ENCODE peak calls at places on chromosome 20, in five cellular contexts. R is OCI-LY7, F is body of pancreas, Q is sigmoid colon, X is RWPE2. O is an unnamed sample.

GRCh38 chr20:57600324-57601210 is 19.7 kb downstream of the ZBP1 start:
- DNase-seq in Q (no peak), R (no peak), X (no peak), F (no peak), O (no peak)

GRCh38 chr20:19071902-19072498 is 140.4 kb upstream of the SLC24A3 start:
- DNase-seq in F (no peak), R (no peak), X (no peak), Q (no peak), O (no peak)

GRCh38 chr20:39643292-39643691 is 681.1 kb downstream of the DHX35 start:
- DNase-seq in X (no peak), F (no peak), R (no peak), Q (no peak), O (no peak)

GRCh38 chr20:10635476-10636208 is 38.2 kb downstream of the JAG1 start:
- DNase-seq in F (no peak), Q (no peak), X (no peak), R (no peak), O (no peak)

GRCh38 chr20:380763-381580 is 412 bp downstream of the TRIB3 start:
- DNase-seq in X (peak), F (peak), Q (peak), R (peak), O (no peak)

GRCh38 chr20:64108731-64109389 is 1.5 kb upstream of the NPBWR2 start:
- DNase-seq in X (peak), R (no peak), F (no peak), Q (peak), O (no peak)

GRCh38 chr20:32823078-32823477 is 3.3 kb downstream of the MAPRE1 start:
- DNase-seq in F (no peak), R (no peak), X (no peak), Q (no peak), O (no peak)

GRCh38 chr20:17504898-17505663 is 26.1 kb downstream of the BFSP1 start:
- DNase-seq in X (no peak), F (peak), Q (peak), R (peak), O (peak)

GRCh38 chr20:23350855-23351838 is 556 bp downstream of the NXT1 start:
- DNase-seq in F (peak), X (no peak), Q (peak), R (peak), O (no peak)

GRCh38 chr20:32067234-32067821 is 15.3 kb downstream of the HCK start:
- DNase-seq in F (no peak), Q (no peak), X (peak), R (peak), O (peak)

GRCh38 chr20:18001131-18001921 is 32.5 kb downstream of the MGME1 start:
- DNase-seq in F (peak), R (no peak), X (peak), Q (peak), O (peak)

GRCh38 chr20:15144911-15145310 is 807.5 kb upstream of the FLRT3 start:
- DNase-seq in R (no peak), Q (no peak), F (peak), X (no peak), O (no peak)

GRCh38 chr20:63023071-63023835 is 16.5 kb upstream of the BHLHE23 start:
- DNase-seq in F (no peak), Q (no peak), R (no peak), X (peak), O (no peak)

GRCh38 chr20:62787329-62787728 is 8.9 kb upstream of the MRGBP start:
- DNase-seq in X (no peak), R (no peak), Q (no peak), F (no peak), O (no peak)

GRCh38 chr20:2859330-2860121 is 13.8 kb upstream of the PTPRA start:
- DNase-seq in R (no peak), X (no peak), Q (no peak), F (no peak), O (peak)

GRCh38 chr20:16005612-16006493 is 567.4 kb downstream of the KIF16B start:
- DNase-seq in R (no peak), Q (no peak), X (no peak), F (no peak), O (no peak)

GRCh38 chr20:64226686-64227576 is 28.6 kb upstream of the PCMTD2 start:
- DNase-seq in R (no peak), Q (no peak), F (no peak), X (peak), O (no peak)

GRCh38 chr20:17883592-17884317 is 84.8 kb downstream of the SNX5 start:
- DNase-seq in F (no peak), Q (peak), R (no peak), X (no peak), O (no peak)

GRCh38 chr20:61500791-61501321 is 248.8 kb downstream of the CDH4 start:
- DNase-seq in X (peak), R (no peak), F (no peak), Q (no peak), O (no peak)

GRCh38 chr20:31693987-31694661 is 28.5 kb downstream of the BCL2L1 start:
- DNase-seq in X (no peak), F (no peak), R (no peak), Q (no peak), O (no peak)

GRCh38 chr20:35451295-35451694 is 4.1 kb upstream of the CEP250 start:
- DNase-seq in X (peak), Q (no peak), F (no peak), R (no peak), O (peak)

GRCh38 chr20:33233129-33233774 is 2.5 kb upstream of the BPIFA1 start:
- DNase-seq in Q (no peak), X (peak), R (no peak), F (no peak), O (no peak)

GRCh38 chr20:26216025-26216424 is 519.4 kb upstream of the ZNF337 start:
- DNase-seq in Q (no peak), F (no peak), X (no peak), R (no peak), O (no peak)

GRCh38 chr20:25117961-25118360 is 36.0 kb upstream of the VSX1 start:
- DNase-seq in F (no peak), R (no peak), Q (no peak), X (no peak), O (no peak)

GRCh38 chr20:17633850-17634500 is 48.1 kb downstream of the RRBP1 start:
- DNase-seq in X (no peak), F (no peak), Q (no peak), R (no peak), O (no peak)

GRCh38 chr20:1174787-1175186 is 10.0 kb downstream of the TMEM74B start:
- DNase-seq in Q (no peak), F (no peak), R (no peak), X (no peak), O (no peak)

GRCh38 chr20:25014816-25015215 is 22.3 kb upstream of the APMAP start:
- DNase-seq in F (peak), X (peak), R (no peak), Q (peak), O (no peak)

GRCh38 chr20:43262341-43262740 is 72.6 kb upstream of the PTPRT start:
- DNase-seq in X (no peak), F (no peak), R (no peak), Q (no peak), O (no peak)

GRCh38 chr20:1818247-1818840 is 76.9 kb upstream of the SIRPA start:
- DNase-seq in F (no peak), R (no peak), X (no peak), Q (no peak), O (no peak)

GRCh38 chr20:64159711-64160110 is 4.5 kb upstream of the MYT1 start:
- DNase-seq in Q (no peak), X (no peak), R (no peak), F (no peak), O (no peak)

GRCh38 chr20:19026121-19026878 is 186.1 kb upstream of the SLC24A3 start:
- DNase-seq in X (no peak), F (no peak), R (no peak), Q (peak), O (no peak)

GRCh38 chr20:58851221-58851968 is 693 bp upstream of the GNAS-AS1 start:
- DNase-seq in F (no peak), Q (no peak), R (no peak), X (no peak), O (no peak)

GRCh38 chr20:19735446-19735845 is 22.6 kb upstream of the RIN2 start:
- DNase-seq in R (no peak), X (peak), F (no peak), Q (peak), O (no peak)

GRCh38 chr20:14432597-14432996 is 95.2 kb upstream of the FLRT3 start:
- DNase-seq in Q (no peak), F (no peak), R (no peak), X (no peak), O (no peak)

GRCh38 chr20:38730989-38731737 is 6.9 kb downstream of the SLC32A1 start:
- DNase-seq in X (peak), F (peak), Q (peak), R (peak), O (no peak)

GRCh38 chr20:29497261-29497671 is 1760.2 kb upstream of the DEFB115 start:
- DNase-seq in R (no peak), X (peak), Q (no peak), F (no peak), O (peak)

GRCh38 chr20:34302312-34302722 is 838 bp downstream of the AHCY start:
- DNase-seq in Q (no peak), F (no peak), X (no peak), R (no peak), O (no peak)
- TF ChIP-seq CTCF in Q (no peak), F (no peak), X (peak), R (peak), O (no peak)

GRCh38 chr20:6071162-6071695 is 17.4 kb upstream of the LRRN4 start:
- DNase-seq in F (no peak), R (no peak), Q (no peak), X (no peak), O (no peak)
- H3K4me3 ChIP-seq in F (no peak), R (no peak), Q (no peak), X (no peak), O (no peak)

GRCh38 chr20:48538058-48538825 is 289.6 kb downstream of the PREX1 start:
- DNase-seq in X (peak), R (no peak), F (peak), Q (no peak), O (no peak)

GRCh38 chr20:48531505-48531904 is 296.3 kb downstream of the PREX1 start:
- DNase-seq in R (no peak), X (no peak), Q (no peak), F (no peak), O (no peak)

GRCh38 chr20:48538856-48539255 is 288.9 kb downstream of the PREX1 start:
- DNase-seq in F (no peak), X (no peak), R (no peak), Q (no peak), O (no peak)

GRCh38 chr20:48536206-48536605 is 291.6 kb downstream of the PREX1 start:
- DNase-seq in Q (peak), F (no peak), X (no peak), R (no peak), O (no peak)

GRCh38 chr20:48535556-48535955 is 292.2 kb downstream of the PREX1 start:
- DNase-seq in R (no peak), Q (peak), X (peak), F (no peak), O (no peak)
- TF ChIP-seq CTCF in R (no peak), Q (no peak), X (no peak), F (no peak), O (no peak)

GRCh38 chr20:45850926-45851325 is 6.3 kb downstream of the ACOT8 start:
- DNase-seq in X (no peak), F (no peak), Q (no peak), R (no peak), O (no peak)

GRCh38 chr20:45850238-45850637 is 7.0 kb downstream of the ACOT8 start:
- DNase-seq in Q (no peak), R (no peak), F (no peak), X (no peak), O (no peak)

GRCh38 chr20:45851501-45851900 is 5.7 kb downstream of the ACOT8 start:
- DNase-seq in Q (no peak), X (no peak), F (no peak), R (no peak), O (no peak)

GRCh38 chr20:45857114-45857835 is at the start of the genes ACOT8 and ZSWIM3:
- DNase-seq in Q (peak), X (peak), F (peak), R (peak), O (peak)

DNA sequence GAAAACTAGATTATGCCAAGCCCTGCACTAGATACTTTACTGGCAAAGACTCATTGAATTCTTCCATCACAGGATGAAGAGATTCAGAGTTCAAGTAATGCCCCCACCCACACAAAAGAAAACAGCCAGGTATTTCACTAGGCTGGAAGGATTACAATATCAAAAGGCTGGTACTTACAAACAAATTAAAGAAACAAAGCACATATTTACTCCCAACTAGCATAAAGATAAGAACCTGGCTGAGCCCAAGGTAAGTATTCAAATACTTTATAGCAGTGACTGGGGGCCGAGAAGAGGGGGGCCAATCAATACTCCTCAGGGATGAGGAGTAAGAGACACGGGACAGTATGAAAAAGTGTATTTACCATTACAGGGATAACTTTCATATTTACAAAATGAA is 3.7 kb downstream of the ACOT8 start:
- DNase-seq in Q (no peak), R (no peak), X (no peak), F (no peak), O (no peak)
- H3K4me3 ChIP-seq in Q (no peak), R (no peak), X (no peak), F (no peak), O (no peak)

DNA sequence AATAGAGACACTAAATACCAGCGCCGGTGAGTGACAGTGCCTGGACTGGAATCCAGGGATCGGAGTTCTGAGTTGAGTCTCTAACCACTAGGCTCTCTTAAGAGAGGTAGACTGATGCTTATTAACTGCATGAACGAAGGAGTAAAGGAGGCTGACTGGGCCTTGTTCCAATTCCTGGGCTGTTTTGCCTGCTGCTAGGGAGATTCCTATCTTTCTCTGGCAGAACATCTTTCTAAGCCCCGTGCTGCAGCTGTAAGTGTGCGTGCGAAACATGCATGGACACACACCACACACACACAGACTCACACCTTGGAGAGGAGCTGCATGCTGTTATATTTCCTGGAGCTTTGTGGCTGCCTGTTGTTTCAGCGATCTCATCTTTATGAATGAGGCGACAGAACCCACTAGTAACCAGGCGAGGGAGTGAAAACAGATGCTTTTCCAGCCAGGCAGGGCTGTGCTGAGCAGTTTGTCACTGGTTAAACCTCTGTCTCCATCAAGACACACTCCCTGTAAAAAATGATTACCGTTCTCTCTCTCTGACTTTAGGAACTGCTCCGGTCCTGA is 157.3 kb upstream of the ZNF217 start:
- DNase-seq in R (peak), F (no peak), Q (peak), X (peak), O (peak)
- TF ChIP-seq CTCF in R (no peak), F (no peak), Q (no peak), X (no peak), O (no peak)

GRCh38 chr20:36786246-36786645 is 12.7 kb upstream of the DSN1 start:
- DNase-seq in R (no peak), Q (no peak), X (no peak), F (no peak), O (no peak)

GRCh38 chr20:36784116-36784515 is 10.6 kb upstream of the DSN1 start:
- DNase-seq in F (no peak), X (no peak), R (no peak), Q (no peak), O (no peak)

GRCh38 chr20:36786663-36787062 is 13.1 kb upstream of the DSN1 start:
- DNase-seq in F (no peak), X (no peak), R (no peak), Q (no peak), O (no peak)

GRCh38 chr20:36784900-36785299 is 11.3 kb upstream of the DSN1 start:
- DNase-seq in R (no peak), Q (peak), F (no peak), X (no peak), O (no peak)

DNA sequence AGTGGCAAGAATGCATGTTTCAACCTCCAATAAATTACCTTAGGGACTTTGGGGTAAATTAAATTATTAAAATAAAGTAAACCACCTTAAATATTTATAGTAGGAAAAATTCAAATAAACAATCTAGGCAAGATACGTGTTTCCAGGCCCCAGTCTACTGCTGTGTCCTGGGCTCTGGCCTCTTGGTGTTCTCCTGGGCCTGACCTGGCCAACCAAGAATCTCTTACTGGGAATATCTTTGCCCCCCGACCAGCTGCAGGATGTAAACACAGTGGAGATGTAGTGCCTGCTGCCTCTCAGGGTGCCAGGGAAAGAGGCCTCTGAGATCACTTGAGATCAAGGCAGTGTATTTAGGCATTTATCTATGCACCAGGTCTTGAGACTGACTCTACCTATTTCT is 11.7 kb upstream of the DSN1 start:
- DNase-seq in R (no peak), Q (no peak), X (no peak), F (no peak), O (no peak)
- H3K4me3 ChIP-seq in R (no peak), Q (no peak), X (no peak), F (no peak), O (no peak)

GRCh38 chr20:44271915-44272663 is 25.0 kb downstream of the GDAP1L1 start:
- DNase-seq in X (no peak), F (no peak), R (no peak), Q (no peak), O (no peak)
- TF ChIP-seq CTCF in X (no peak), F (no peak), R (peak), Q (no peak), O (no peak)

GRCh38 chr20:37364013-37364926 is 18.3 kb downstream of the SRC start:
- DNase-seq in F (no peak), Q (peak), R (no peak), X (peak), O (no peak)

GRCh38 chr20:37363221-37364012 is 17.5 kb downstream of the SRC start:
- DNase-seq in R (no peak), F (no peak), Q (peak), X (peak), O (no peak)

GRCh38 chr20:37366749-37367148 is 20.8 kb downstream of the SRC start:
- DNase-seq in X (no peak), Q (no peak), F (no peak), R (no peak), O (no peak)

GRCh38 chr20:37364927-37365272 is 19.0 kb downstream of the SRC start:
- DNase-seq in X (peak), Q (peak), R (peak), F (no peak), O (no peak)

GRCh38 chr20:37365760-37366638 is 20.1 kb downstream of the SRC start:
- DNase-seq in X (no peak), Q (peak), F (no peak), R (peak), O (no peak)
- H3K4me3 ChIP-seq in X (no peak), Q (no peak), F (no peak), R (no peak), O (no peak)

GRCh38 chr20:46715292-46715756 is 5.9 kb downstream of the SLC2A10 start:
- DNase-seq in Q (peak), X (peak), R (no peak), F (no peak), O (peak)
- TF ChIP-seq CTCF in Q (no peak), X (peak), R (no peak), F (no peak), O (peak)

DNA sequence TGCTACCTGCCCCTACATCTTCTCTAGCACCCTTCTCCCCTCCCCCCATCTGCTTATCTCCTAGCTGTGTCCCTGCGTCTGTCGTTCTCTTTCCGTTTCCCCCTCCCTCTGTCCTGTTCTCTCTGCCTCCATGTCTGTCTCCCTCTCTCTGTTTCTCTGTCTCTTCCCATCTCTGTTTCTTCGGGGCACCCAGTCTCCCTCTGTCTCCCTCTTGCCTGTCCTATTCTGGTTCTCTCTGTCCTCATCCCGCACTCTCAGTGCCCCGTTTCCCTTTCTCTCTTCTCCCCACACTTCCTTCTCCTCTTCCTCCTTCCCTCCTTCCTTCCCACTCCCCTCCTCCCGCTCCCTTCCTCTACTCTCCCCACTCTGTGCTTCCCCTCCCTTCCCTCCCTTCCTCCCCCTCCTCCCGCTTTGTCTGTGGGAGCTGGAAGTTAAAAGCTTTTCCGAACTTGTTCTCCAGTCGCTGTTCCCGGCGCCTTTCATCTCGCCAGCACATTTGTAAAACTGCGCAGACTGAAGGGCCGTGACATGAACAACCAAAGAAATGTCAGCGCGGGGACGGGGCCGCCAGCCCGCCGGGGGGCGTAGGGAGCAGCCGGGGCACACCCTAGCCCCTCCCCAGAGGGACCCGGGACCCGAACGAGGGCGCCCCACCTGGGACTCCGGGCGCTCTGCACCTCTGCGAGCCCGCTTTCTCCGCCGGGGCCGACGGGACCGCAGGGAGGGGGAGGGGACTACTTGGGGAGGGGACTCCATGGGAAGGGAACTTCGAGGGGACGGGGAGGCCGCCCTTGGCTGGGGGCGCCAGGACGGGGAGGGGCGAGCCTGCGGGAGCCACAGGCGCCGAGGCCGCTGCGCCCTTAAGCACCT is 4.0 kb upstream of the CDH22 start:
- DNase-seq in Q (no peak), R (no peak), X (no peak), F (peak), O (no peak)
- H3K4me3 ChIP-seq in Q (no peak), R (no peak), X (no peak), F (no peak), O (no peak)

O was measured in LNCaP clone FGC.